ENCODE peak calls at places on chromosome 5, in five cellular contexts. One of them, this sample, is unnamed.

GRCh38 chr5:4868140-4868735 is 271.9 kb upstream of the ADAMTS16 start:
- DNase-seq in RWPE1: peak; percentile 34
- DNase-seq in Calu3: peak; percentile 30
- DNase-seq in AG09319: no peak
- DNase-seq in dorsolateral prefrontal cortex: peak; percentile 63
- DNase-seq in this sample: peak; percentile 64

GRCh38 chr5:33401482-33402390 is 39.0 kb upstream of the TARS1 start:
- DNase-seq in RWPE1: peak; percentile 70
- DNase-seq in Calu3: peak; percentile 9
- DNase-seq in dorsolateral prefrontal cortex: no peak
- DNase-seq in AG09319: no peak
- DNase-seq in this sample: no peak

GRCh38 chr5:31068287-31068686 is 125.2 kb upstream of the CDH6 start:
- DNase-seq in RWPE1: no peak
- DNase-seq in dorsolateral prefrontal cortex: no peak
- DNase-seq in Calu3: no peak
- DNase-seq in AG09319: no peak
- DNase-seq in this sample: no peak

GRCh38 chr5:127894461-127894860 is 189.1 kb upstream of the SLC12A2 start:
- DNase-seq in RWPE1: no peak
- DNase-seq in Calu3: no peak
- DNase-seq in AG09319: no peak
- DNase-seq in dorsolateral prefrontal cortex: no peak
- DNase-seq in this sample: no peak

GRCh38 chr5:41636605-41637004 is 126.2 kb upstream of the PLCXD3 start:
- DNase-seq in RWPE1: no peak
- DNase-seq in dorsolateral prefrontal cortex: no peak
- DNase-seq in AG09319: no peak
- DNase-seq in Calu3: peak; percentile 10
- DNase-seq in this sample: no peak

GRCh38 chr5:122091942-122092600 is 14.0 kb upstream of the LOX start:
- DNase-seq in AG09319: no peak
- DNase-seq in dorsolateral prefrontal cortex: no peak
- DNase-seq in RWPE1: peak; percentile 42
- DNase-seq in Calu3: no peak
- DNase-seq in this sample: no peak

GRCh38 chr5:41334758-41335157 is 121.4 kb upstream of the C6 start:
- DNase-seq in RWPE1: no peak
- DNase-seq in Calu3: no peak
- DNase-seq in AG09319: no peak
- DNase-seq in dorsolateral prefrontal cortex: peak; percentile 47
- DNase-seq in this sample: no peak

GRCh38 chr5:1782385-1783213 is 17.0 kb downstream of the MRPL36 start:
- DNase-seq in dorsolateral prefrontal cortex: no peak
- DNase-seq in AG09319: no peak
- DNase-seq in Calu3: no peak
- DNase-seq in RWPE1: no peak
- DNase-seq in this sample: no peak

GRCh38 chr5:126234563-126235195 is 188.5 kb upstream of the GRAMD2B start:
- DNase-seq in Calu3: peak; percentile 54
- DNase-seq in dorsolateral prefrontal cortex: no peak
- DNase-seq in AG09319: no peak
- DNase-seq in RWPE1: peak; percentile 29
- DNase-seq in this sample: no peak

GRCh38 chr5:108620516-108620915 is 127.2 kb upstream of the FER start:
- DNase-seq in RWPE1: no peak
- DNase-seq in AG09319: no peak
- DNase-seq in Calu3: no peak
- DNase-seq in dorsolateral prefrontal cortex: no peak
- DNase-seq in this sample: no peak

GRCh38 chr5:89241186-89241585 is 358.2 kb upstream of the MEF2C start:
- DNase-seq in dorsolateral prefrontal cortex: no peak
- DNase-seq in AG09319: no peak
- DNase-seq in RWPE1: no peak
- DNase-seq in Calu3: no peak
- DNase-seq in this sample: no peak

GRCh38 chr5:1462358-1462757 is 17.1 kb upstream of the SLC6A3 start:
- DNase-seq in dorsolateral prefrontal cortex: no peak
- DNase-seq in RWPE1: no peak
- DNase-seq in AG09319: no peak
- DNase-seq in Calu3: no peak
- DNase-seq in this sample: no peak

GRCh38 chr5:69492391-69493234 is at the start of gene OCLN:
- DNase-seq in Calu3: peak; percentile 91
- DNase-seq in AG09319: no peak
- DNase-seq in dorsolateral prefrontal cortex: no peak
- DNase-seq in RWPE1: peak; percentile 84
- DNase-seq in this sample: peak; percentile 91

GRCh38 chr5:118679123-118679940 is 309.0 kb downstream of the DTWD2 start:
- DNase-seq in AG09319: no peak
- DNase-seq in dorsolateral prefrontal cortex: no peak
- DNase-seq in RWPE1: no peak
- DNase-seq in Calu3: no peak
- DNase-seq in this sample: no peak

GRCh38 chr5:35483797-35484196 is 133.9 kb upstream of the SPEF2 start:
- DNase-seq in RWPE1: no peak
- DNase-seq in dorsolateral prefrontal cortex: no peak
- DNase-seq in Calu3: no peak
- DNase-seq in AG09319: no peak
- DNase-seq in this sample: no peak

GRCh38 chr5:37136694-37137093 is 112.5 kb downstream of the CPLANE1 start:
- DNase-seq in RWPE1: no peak
- DNase-seq in AG09319: no peak
- DNase-seq in Calu3: no peak
- DNase-seq in dorsolateral prefrontal cortex: no peak
- DNase-seq in this sample: no peak

GRCh38 chr5:67795781-67796477 is 419.6 kb upstream of the PIK3R1 start:
- DNase-seq in AG09319: no peak
- DNase-seq in dorsolateral prefrontal cortex: no peak
- DNase-seq in Calu3: no peak
- DNase-seq in RWPE1: no peak
- DNase-seq in this sample: no peak

GRCh38 chr5:18563853-18564252 is 929.6 kb downstream of the TAF11L14 start:
- DNase-seq in Calu3: no peak
- DNase-seq in RWPE1: no peak
- DNase-seq in dorsolateral prefrontal cortex: no peak
- DNase-seq in AG09319: no peak
- DNase-seq in this sample: no peak

GRCh38 chr5:32165597-32165996 is 8.5 kb downstream of the GOLPH3 start:
- DNase-seq in AG09319: no peak
- DNase-seq in RWPE1: no peak
- DNase-seq in dorsolateral prefrontal cortex: no peak
- DNase-seq in Calu3: no peak
- DNase-seq in this sample: no peak

GRCh38 chr5:9869616-9870288 is 239.6 kb upstream of the TAS2R1 start:
- DNase-seq in dorsolateral prefrontal cortex: no peak
- DNase-seq in AG09319: peak; percentile 20
- DNase-seq in Calu3: no peak
- DNase-seq in RWPE1: peak; percentile 59
- DNase-seq in this sample: no peak

GRCh38 chr5:93510626-93511420 is 70.2 kb downstream of the NR2F1-AS1 start:
- DNase-seq in dorsolateral prefrontal cortex: no peak
- DNase-seq in RWPE1: no peak
- DNase-seq in Calu3: no peak
- DNase-seq in AG09319: no peak
- DNase-seq in this sample: no peak

GRCh38 chr5:16135003-16135402 is 44.6 kb downstream of the MARCHF11 start:
- DNase-seq in dorsolateral prefrontal cortex: no peak
- DNase-seq in AG09319: no peak
- DNase-seq in RWPE1: no peak
- DNase-seq in Calu3: no peak
- DNase-seq in this sample: no peak

GRCh38 chr5:29561564-29561963 is 1631.9 kb upstream of the CDH6 start:
- DNase-seq in Calu3: no peak
- DNase-seq in AG09319: no peak
- DNase-seq in dorsolateral prefrontal cortex: no peak
- DNase-seq in RWPE1: no peak
- DNase-seq in this sample: no peak

GRCh38 chr5:159883522-159883950 is 32.7 kb upstream of the ADRA1B start:
- DNase-seq in dorsolateral prefrontal cortex: no peak
- DNase-seq in RWPE1: peak; percentile 49
- DNase-seq in Calu3: no peak
- DNase-seq in AG09319: no peak
- DNase-seq in this sample: no peak

GRCh38 chr5:108765647-108766046 is 17.9 kb downstream of the FER start:
- DNase-seq in dorsolateral prefrontal cortex: no peak
- DNase-seq in RWPE1: no peak
- DNase-seq in Calu3: no peak
- DNase-seq in AG09319: no peak
- DNase-seq in this sample: no peak

GRCh38 chr5:134893748-134894505 is 11.0 kb upstream of the PCBD2 start:
- DNase-seq in RWPE1: no peak
- DNase-seq in Calu3: no peak
- DNase-seq in AG09319: no peak
- DNase-seq in dorsolateral prefrontal cortex: no peak
- DNase-seq in this sample: no peak

GRCh38 chr5:177494356-177495195 is 2.8 kb downstream of the PDLIM7 start:
- DNase-seq in AG09319: no peak
- DNase-seq in RWPE1: peak; percentile 96
- DNase-seq in dorsolateral prefrontal cortex: peak; percentile 39
- DNase-seq in Calu3: peak; percentile 95
- DNase-seq in this sample: no peak

GRCh38 chr5:78509145-78509865 is 139.3 kb downstream of the LHFPL2 start:
- DNase-seq in RWPE1: no peak
- DNase-seq in Calu3: no peak
- DNase-seq in AG09319: no peak
- DNase-seq in dorsolateral prefrontal cortex: no peak
- DNase-seq in this sample: no peak

DNA sequence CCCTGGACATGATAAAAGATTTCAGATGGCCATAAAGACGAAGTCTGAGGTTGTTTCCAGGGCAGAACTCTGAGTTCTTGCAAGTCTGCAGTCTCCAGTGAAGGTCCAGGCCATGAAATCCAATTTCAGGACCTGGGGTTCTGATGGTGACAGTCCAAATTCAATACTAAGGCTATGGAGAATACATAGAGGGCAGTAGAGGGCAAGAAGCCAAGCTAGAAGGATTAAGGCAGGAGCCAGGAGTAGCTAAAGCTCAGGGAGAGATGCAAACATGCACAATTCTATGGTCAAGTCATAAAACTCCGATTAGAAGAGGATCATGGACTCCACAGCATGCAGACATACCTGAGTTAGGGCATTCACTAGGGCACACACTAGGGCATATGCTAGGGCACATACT is 11.4 kb downstream of the SLIT3 start:
- DNase-seq in RWPE1: no peak
- DNase-seq in Calu3: no peak
- DNase-seq in AG09319: no peak
- DNase-seq in dorsolateral prefrontal cortex: no peak
- DNase-seq in this sample: no peak
- TF ChIP-seq CTCF in RWPE1: no peak
- TF ChIP-seq CTCF in Calu3: no peak
- TF ChIP-seq CTCF in AG09319: no peak
- TF ChIP-seq CTCF in dorsolateral prefrontal cortex: no peak
- TF ChIP-seq CTCF in this sample: peak; percentile 22

GRCh38 chr5:124259017-124259416 is 487.4 kb downstream of the ZNF608 start:
- DNase-seq in dorsolateral prefrontal cortex: no peak
- DNase-seq in Calu3: peak; percentile 70
- DNase-seq in AG09319: no peak
- DNase-seq in RWPE1: peak; percentile 15
- DNase-seq in this sample: no peak
- TF ChIP-seq CTCF in dorsolateral prefrontal cortex: no peak
- TF ChIP-seq CTCF in Calu3: no peak
- TF ChIP-seq CTCF in AG09319: no peak
- TF ChIP-seq CTCF in RWPE1: no peak
- TF ChIP-seq CTCF in this sample: no peak

DNA sequence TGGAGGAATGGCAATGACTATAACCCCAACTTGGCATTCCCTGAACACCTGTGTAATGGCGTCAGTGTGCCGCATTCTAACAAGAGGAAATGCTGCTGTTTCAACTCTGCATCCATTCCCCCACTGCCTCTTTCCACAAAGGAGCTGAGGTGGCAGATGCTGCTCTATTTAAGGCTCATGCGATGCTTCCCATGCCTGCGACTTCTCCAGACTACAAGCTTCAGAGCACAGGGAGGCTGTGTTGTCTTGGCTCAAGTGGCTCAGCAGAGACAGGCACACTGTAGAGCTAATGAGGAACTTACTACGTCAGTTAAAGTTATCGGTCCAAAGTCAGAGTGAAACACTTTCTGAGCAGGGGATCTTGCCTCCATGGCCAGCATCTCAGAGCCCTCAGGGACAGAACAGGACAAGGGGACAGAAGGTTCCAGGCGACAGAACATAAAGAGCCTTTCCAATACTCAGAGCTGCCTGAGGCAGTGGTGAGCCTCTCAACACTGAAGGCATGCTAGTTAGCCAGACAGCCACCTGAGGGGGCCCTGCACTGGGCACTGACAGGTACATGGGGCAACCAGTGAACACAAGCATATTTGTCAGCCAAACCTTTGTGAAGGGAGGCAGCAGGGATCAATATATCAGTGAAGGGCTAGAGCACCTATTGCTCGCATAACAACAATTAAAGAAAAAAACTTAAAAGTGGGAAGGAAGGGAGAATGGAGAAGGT is 21.8 kb downstream of the TNIP1 start:
- DNase-seq in Calu3: no peak
- DNase-seq in dorsolateral prefrontal cortex: peak; percentile 59
- DNase-seq in AG09319: no peak
- DNase-seq in RWPE1: no peak
- DNase-seq in this sample: no peak
- TF ChIP-seq CTCF in Calu3: no peak
- TF ChIP-seq CTCF in dorsolateral prefrontal cortex: no peak
- TF ChIP-seq CTCF in AG09319: no peak
- TF ChIP-seq CTCF in RWPE1: no peak
- TF ChIP-seq CTCF in this sample: no peak

DNA sequence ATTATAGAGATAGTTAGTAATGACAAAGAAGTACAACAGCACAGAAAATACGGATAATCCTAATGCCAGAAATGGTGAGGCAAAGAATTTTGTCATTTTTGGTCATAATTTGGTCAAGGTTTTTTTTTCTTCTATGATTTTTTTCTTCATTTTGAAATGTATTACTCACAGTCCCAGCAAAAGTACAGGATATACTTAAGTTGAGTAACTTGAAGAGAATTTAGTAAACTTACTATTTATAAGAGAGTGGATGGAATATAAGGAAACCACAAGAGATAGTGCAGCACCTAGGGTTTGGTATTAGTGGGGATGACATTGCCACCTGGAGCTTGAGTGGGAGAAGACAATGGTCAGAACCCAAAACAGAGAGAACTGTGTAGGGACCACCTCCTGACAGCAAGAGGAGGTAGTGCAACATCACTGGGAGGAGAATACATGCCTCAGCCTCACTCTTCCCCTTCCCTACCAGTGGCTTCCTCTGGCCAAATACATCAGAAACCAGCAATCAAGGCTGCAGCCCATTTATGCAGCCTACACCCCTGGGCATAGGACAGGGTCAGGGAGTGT is 434.5 kb upstream of the TRPC7 start:
- DNase-seq in RWPE1: no peak
- DNase-seq in dorsolateral prefrontal cortex: no peak
- DNase-seq in Calu3: no peak
- DNase-seq in AG09319: no peak
- DNase-seq in this sample: no peak
- TF ChIP-seq CTCF in RWPE1: no peak
- TF ChIP-seq CTCF in dorsolateral prefrontal cortex: no peak
- TF ChIP-seq CTCF in Calu3: no peak
- TF ChIP-seq CTCF in AG09319: no peak
- TF ChIP-seq CTCF in this sample: no peak

This sample was measured in progenitor cell of endocrine pancreas.